ENCODE peak calls at places on chromosomes 13 and 19, in four cellular contexts. One of them, this sample, is unnamed.

GRCh38 chr19:764301-764700 is 13.4 kb downstream of the MISP start:
- DNase-seq in A549: no peak
- DNase-seq in GM12878: no peak
- DNase-seq in K562: no peak
- DNase-seq in this sample: no peak

GRCh38 chr19:2266183-2266993 is 10.2 kb upstream of the JSRP1 start:
- DNase-seq in A549: no peak
- DNase-seq in GM12878: peak; percentile 54
- DNase-seq in K562: peak; percentile 69
- DNase-seq in this sample: peak; percentile 72

GRCh38 chr19:1122972-1123363 is 19.2 kb downstream of the GPX4 start:
- DNase-seq in A549: peak; percentile 84
- DNase-seq in GM12878: no peak
- DNase-seq in K562: peak; percentile 99
- DNase-seq in this sample: peak; percentile 56

GRCh38 chr19:43438291-43439162 is 23.8 kb downstream of the TEX101 start:
- DNase-seq in A549: peak; percentile 59
- DNase-seq in GM12878: no peak
- DNase-seq in K562: no peak
- DNase-seq in this sample: peak; percentile 36

GRCh38 chr19:46299004-46299509 is 2.2 kb downstream of the HIF3A start:
- DNase-seq in A549: peak; percentile 90
- DNase-seq in GM12878: no peak
- DNase-seq in K562: no peak
- DNase-seq in this sample: no peak

GRCh38 chr19:32041681-32042292 is 303.6 kb upstream of the ZNF507 start:
- DNase-seq in A549: peak; percentile 47
- DNase-seq in GM12878: no peak
- DNase-seq in K562: peak; percentile 59
- DNase-seq in this sample: peak; percentile 40

GRCh38 chr19:23855676-23856075 is 59.0 kb upstream of the ZNF726 start:
- DNase-seq in A549: no peak
- DNase-seq in GM12878: no peak
- DNase-seq in K562: no peak
- DNase-seq in this sample: peak; percentile 22

GRCh38 chr13:42373048-42373812 is 101.3 kb downstream of the AKAP11 start:
- DNase-seq in A549: no peak
- DNase-seq in GM12878: no peak
- DNase-seq in K562: no peak
- DNase-seq in this sample: no peak

GRCh38 chr19:42270346-42271044 is 1.4 kb downstream of the CIC start:
- DNase-seq in A549: peak; percentile 83
- DNase-seq in GM12878: no peak
- DNase-seq in K562: no peak
- DNase-seq in this sample: peak; percentile 60

GRCh38 chr19:870963-871401 is 11.5 kb downstream of the CFD start:
- DNase-seq in A549: peak; percentile 60
- DNase-seq in GM12878: no peak
- DNase-seq in K562: no peak
- DNase-seq in this sample: no peak

GRCh38 chr13:102277286-102277685 is 124.6 kb downstream of the FGF14 start:
- DNase-seq in A549: no peak
- DNase-seq in GM12878: no peak
- DNase-seq in K562: no peak
- DNase-seq in this sample: no peak

GRCh38 chr13:38635030-38635429 is 51.8 kb upstream of the FREM2 start:
- DNase-seq in A549: no peak
- DNase-seq in GM12878: no peak
- DNase-seq in K562: no peak
- DNase-seq in this sample: no peak

GRCh38 chr19:31232220-31232619 is 117.0 kb downstream of the TSHZ3 start:
- DNase-seq in A549: no peak
- DNase-seq in GM12878: no peak
- DNase-seq in K562: no peak
- DNase-seq in this sample: no peak

GRCh38 chr13:102197193-102197592 is 204.7 kb downstream of the FGF14 start:
- DNase-seq in A549: peak; percentile 9
- DNase-seq in GM12878: no peak
- DNase-seq in K562: no peak
- DNase-seq in this sample: peak; percentile 17

GRCh38 chr19:1360818-1361461 is 22.8 kb upstream of the NDUFS7 start:
- DNase-seq in A549: no peak
- DNase-seq in GM12878: no peak
- DNase-seq in K562: no peak
- DNase-seq in this sample: peak; percentile 62

GRCh38 chr13:26247608-26248007 is 6.3 kb upstream of the CDK8 start:
- DNase-seq in A549: no peak
- DNase-seq in GM12878: no peak
- DNase-seq in K562: peak; percentile 61
- DNase-seq in this sample: no peak

GRCh38 chr13:34696296-34696695 is 245.8 kb upstream of the NBEA start:
- DNase-seq in A549: no peak
- DNase-seq in GM12878: no peak
- DNase-seq in K562: no peak
- DNase-seq in this sample: no peak

GRCh38 chr19:771332-771785 is 20.4 kb downstream of the MISP start:
- DNase-seq in A549: peak; percentile 81
- DNase-seq in GM12878: no peak
- DNase-seq in K562: peak; percentile 82
- DNase-seq in this sample: peak; percentile 71

GRCh38 chr13:19910336-19911072 is 47.1 kb upstream of the ZMYM5 start:
- DNase-seq in A549: peak; percentile 45
- DNase-seq in GM12878: no peak
- DNase-seq in K562: no peak
- DNase-seq in this sample: no peak

GRCh38 chr13:113762538-113762937 is 3.5 kb downstream of the TMEM255B start:
- DNase-seq in A549: no peak
- DNase-seq in GM12878: no peak
- DNase-seq in K562: no peak
- DNase-seq in this sample: no peak

GRCh38 chr13:113763961-113764792 is 5.2 kb downstream of the TMEM255B start:
- DNase-seq in A549: no peak
- DNase-seq in GM12878: no peak
- DNase-seq in K562: no peak
- DNase-seq in this sample: no peak

GRCh38 chr13:113764793-113765190 is 5.8 kb downstream of the TMEM255B start:
- DNase-seq in A549: no peak
- DNase-seq in GM12878: no peak
- DNase-seq in K562: no peak
- DNase-seq in this sample: no peak

GRCh38 chr13:113762075-113762474 is 3.0 kb downstream of the TMEM255B start:
- DNase-seq in A549: no peak
- DNase-seq in GM12878: no peak
- DNase-seq in K562: no peak
- DNase-seq in this sample: no peak

DNA sequence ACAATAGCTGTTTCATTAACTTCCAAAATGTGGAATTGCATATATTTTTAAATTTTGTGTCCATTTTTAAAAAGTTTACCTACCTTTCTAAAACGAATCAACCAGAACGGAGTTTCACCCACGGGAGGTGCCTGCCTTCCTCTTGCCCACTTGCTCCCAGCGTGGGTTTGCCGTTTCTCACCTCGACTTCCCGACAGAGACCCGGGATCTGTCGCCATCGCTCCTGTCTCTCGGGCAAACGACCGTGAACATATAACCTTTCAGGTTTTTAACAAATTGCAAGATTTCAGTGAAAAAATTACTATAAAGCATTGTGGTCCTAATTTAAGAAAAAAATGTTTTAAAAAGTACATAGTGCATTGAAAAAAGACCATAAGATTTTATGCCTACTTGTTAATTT is 4.2 kb downstream of the TMEM255B start:
- DNase-seq in A549: no peak
- DNase-seq in GM12878: no peak
- DNase-seq in K562: no peak
- DNase-seq in this sample: no peak
- TF ChIP-seq MYC in A549: no peak
- TF ChIP-seq MYC in GM12878: no peak
- TF ChIP-seq MYC in K562: no peak
- TF ChIP-seq MYC in this sample: no peak

GRCh38 chr13:76225815-76226489 is 589.8 kb downstream of the LMO7 start:
- DNase-seq in A549: no peak
- DNase-seq in GM12878: no peak
- DNase-seq in K562: no peak
- DNase-seq in this sample: no peak
- TF ChIP-seq MYC in A549: no peak
- TF ChIP-seq MYC in GM12878: no peak
- TF ChIP-seq MYC in K562: no peak
- TF ChIP-seq MYC in this sample: no peak

GRCh38 chr19:13031917-13032623 is 36.8 kb downstream of the NFIX start:
- DNase-seq in A549: no peak
- DNase-seq in GM12878: no peak
- DNase-seq in K562: no peak
- DNase-seq in this sample: no peak
- TF ChIP-seq MYC in A549: no peak
- TF ChIP-seq MYC in GM12878: no peak
- TF ChIP-seq MYC in K562: no peak
- TF ChIP-seq MYC in this sample: no peak

DNA sequence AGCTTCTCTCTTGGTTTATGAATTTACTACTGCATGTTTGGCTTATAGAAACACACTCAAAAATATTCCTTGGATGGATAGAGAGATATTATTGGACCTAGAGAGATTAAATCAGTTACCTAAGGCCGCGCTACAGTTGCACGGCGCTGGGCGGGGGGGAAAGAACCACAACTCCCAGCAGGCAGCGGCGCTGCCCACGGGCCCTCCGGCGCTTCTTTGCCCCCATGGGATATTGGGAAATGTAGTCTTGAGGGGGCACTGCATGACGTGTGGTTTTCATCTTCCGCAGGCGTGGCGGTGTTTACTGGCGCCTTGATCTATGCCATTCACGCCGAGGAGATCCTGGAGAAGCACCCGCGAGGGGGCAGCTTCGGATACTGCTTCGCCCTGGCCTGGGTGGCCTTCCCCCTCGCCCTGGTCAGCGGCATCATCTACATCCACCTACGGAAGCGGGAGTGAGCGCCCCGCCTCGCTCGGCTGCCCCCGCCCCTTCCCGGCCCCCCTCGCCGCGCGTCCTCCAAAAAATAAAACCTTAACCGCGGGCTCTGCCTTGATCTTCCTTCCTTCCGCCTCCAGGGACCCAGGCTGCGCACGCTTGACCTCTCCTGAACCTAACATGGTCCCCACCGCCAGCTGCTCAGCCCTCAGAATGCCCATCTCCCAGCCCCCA is 4.8 kb downstream of the EMP3 start:
- DNase-seq in A549: no peak
- DNase-seq in GM12878: peak; percentile 65
- DNase-seq in K562: no peak
- DNase-seq in this sample: peak; percentile 100
- TF ChIP-seq MYC in A549: no peak
- TF ChIP-seq MYC in GM12878: no peak
- TF ChIP-seq MYC in K562: no peak
- TF ChIP-seq MYC in this sample: peak; percentile 71

GRCh38 chr13:110129539-110130186 is 177.3 kb downstream of the COL4A1 start:
- DNase-seq in A549: no peak
- DNase-seq in GM12878: no peak
- DNase-seq in K562: no peak
- DNase-seq in this sample: no peak

GRCh38 chr13:110133425-110134235 is 173.3 kb downstream of the COL4A1 start:
- DNase-seq in A549: no peak
- DNase-seq in GM12878: no peak
- DNase-seq in K562: no peak
- DNase-seq in this sample: peak; percentile 55

GRCh38 chr13:110132178-110132975 is 174.6 kb downstream of the COL4A1 start:
- DNase-seq in A549: no peak
- DNase-seq in GM12878: no peak
- DNase-seq in K562: no peak
- DNase-seq in this sample: peak; percentile 71

GRCh38 chr13:110130431-110130830 is 176.5 kb downstream of the COL4A1 start:
- DNase-seq in A549: no peak
- DNase-seq in GM12878: no peak
- DNase-seq in K562: no peak
- DNase-seq in this sample: no peak

GRCh38 chr13:110131424-110131823 is 175.5 kb downstream of the COL4A1 start:
- DNase-seq in A549: no peak
- DNase-seq in GM12878: no peak
- DNase-seq in K562: no peak
- DNase-seq in this sample: no peak
- TF ChIP-seq MYC in A549: no peak
- TF ChIP-seq MYC in GM12878: no peak
- TF ChIP-seq MYC in K562: no peak
- TF ChIP-seq MYC in this sample: no peak

GRCh38 chr19:19575411-19575810 is 37.3 kb downstream of the CILP2 start:
- DNase-seq in A549: no peak
- DNase-seq in GM12878: no peak
- DNase-seq in K562: no peak
- DNase-seq in this sample: no peak
- TF ChIP-seq MYC in A549: no peak
- TF ChIP-seq MYC in GM12878: no peak
- TF ChIP-seq MYC in K562: no peak
- TF ChIP-seq MYC in this sample: no peak

GRCh38 chr13:33060815-33061214 is 44.6 kb downstream of the KL start:
- DNase-seq in A549: no peak
- DNase-seq in GM12878: no peak
- DNase-seq in K562: no peak
- DNase-seq in this sample: no peak

GRCh38 chr13:33058816-33059215 is 42.6 kb downstream of the KL start:
- DNase-seq in A549: no peak
- DNase-seq in GM12878: no peak
- DNase-seq in K562: no peak
- DNase-seq in this sample: no peak

GRCh38 chr13:33053397-33054066 is 37.3 kb downstream of the KL start:
- DNase-seq in A549: no peak
- DNase-seq in GM12878: no peak
- DNase-seq in K562: no peak
- DNase-seq in this sample: no peak

GRCh38 chr13:33052446-33052845 is 36.2 kb downstream of the KL start:
- DNase-seq in A549: no peak
- DNase-seq in GM12878: no peak
- DNase-seq in K562: no peak
- DNase-seq in this sample: no peak

DNA sequence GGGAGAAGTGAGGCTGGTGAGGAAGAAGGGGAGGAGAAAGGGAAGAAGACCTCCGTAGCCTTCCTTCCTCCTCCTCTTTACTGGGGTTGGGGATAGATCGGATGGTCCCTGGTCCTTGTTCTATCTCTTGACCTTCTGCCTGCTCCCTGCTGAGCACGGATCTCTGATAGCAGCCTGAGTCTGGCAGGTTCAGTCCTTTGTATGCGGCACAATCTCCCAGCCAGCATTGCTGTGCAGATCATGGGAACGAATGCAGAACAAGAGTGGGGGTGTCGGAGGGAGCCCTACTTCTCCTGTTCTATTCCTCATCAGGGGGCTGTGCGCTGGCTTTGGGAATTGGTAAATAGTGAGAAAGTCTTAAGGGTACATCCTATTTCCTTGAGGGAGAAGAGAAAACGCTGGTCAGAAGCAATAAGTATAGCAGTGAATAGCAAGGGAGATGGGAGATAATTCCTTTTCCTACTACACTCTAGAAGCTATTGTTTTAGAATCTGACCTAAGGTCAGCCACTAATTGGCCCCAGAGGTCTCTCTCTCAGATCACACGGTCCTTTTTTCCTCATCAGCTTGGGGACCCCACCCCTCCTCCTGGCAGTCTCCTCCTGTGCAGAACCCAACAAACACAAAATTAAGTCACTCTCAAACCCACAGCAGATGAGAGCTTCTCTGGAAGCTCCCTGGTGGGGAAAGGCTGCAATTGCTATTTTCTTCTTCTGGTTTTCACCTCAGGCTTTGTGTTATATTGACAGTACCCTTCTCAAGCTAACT is 41.0 kb downstream of the KL start:
- DNase-seq in A549: peak; percentile 19
- DNase-seq in GM12878: no peak
- DNase-seq in K562: peak; percentile 14
- DNase-seq in this sample: peak; percentile 24
- TF ChIP-seq MYC in A549: no peak
- TF ChIP-seq MYC in GM12878: no peak
- TF ChIP-seq MYC in K562: no peak
- TF ChIP-seq MYC in this sample: no peak